ENCODE peak calls at places on chromosomes 1 and 21, in six cellular contexts. O is HT1080; E is activated CD8-positive, alpha-beta memory T cell treated with anti-CD3 and anti-CD28 coated beads for 24 hours; Q is mesenteric fat pad; K is putamen; G is left ventricle myocardium inferior. S is an unnamed sample.

GRCh38 chr1:169928438-169929209 is 34.9 kb upstream of the SCYL3 start:
- DNase-seq in O (peak), E (no peak), Q (no peak), K (peak), G (no peak), S (no peak)

GRCh38 chr1:25715888-25716287 is 84.1 kb upstream of the SELENON start:
- DNase-seq in O (peak), E (no peak), Q (peak), K (no peak), G (no peak), S (no peak)

GRCh38 chr1:45037456-45037855 is 25.4 kb downstream of the UROD start:
- DNase-seq in O (no peak), E (no peak), Q (no peak), K (no peak), G (no peak), S (no peak)

GRCh38 chr1:205365945-205366463 is 9.3 kb upstream of the KLHDC8A start:
- DNase-seq in O (peak), E (no peak), Q (peak), K (no peak), G (no peak), S (no peak)

GRCh38 chr1:21843208-21843607 is 31.1 kb downstream of the LDLRAD2 start:
- DNase-seq in O (no peak), E (no peak), Q (no peak), K (no peak), G (no peak), S (no peak)

GRCh38 chr1:237470712-237471310 is 419.9 kb downstream of the ZP4 start:
- DNase-seq in O (peak), E (no peak), Q (no peak), K (no peak), G (peak), S (no peak)

GRCh38 chr1:93585059-93585966 is 96.3 kb downstream of the BCAR3 start:
- DNase-seq in O (no peak), E (no peak), Q (peak), K (no peak), G (peak), S (no peak)

GRCh38 chr1:50348449-50349241 is 74.6 kb downstream of the DMRTA2 start:
- DNase-seq in O (peak), E (no peak), Q (no peak), K (peak), G (no peak), S (no peak)

GRCh38 chr21:25708467-25709065 is 26.1 kb downstream of the ATP5PF start:
- DNase-seq in O (no peak), E (peak), Q (no peak), K (peak), G (no peak), S (no peak)

GRCh38 chr1:154716012-154716411 is 108.0 kb upstream of the ADAR start:
- DNase-seq in O (no peak), E (no peak), Q (no peak), K (no peak), G (no peak), S (no peak)

GRCh38 chr1:223726380-223727001 is 14.2 kb downstream of the CAPN2 start:
- DNase-seq in O (peak), E (peak), Q (no peak), K (no peak), G (peak), S (no peak)

GRCh38 chr1:31567956-31568570 is 8.3 kb upstream of the TINAGL1 start:
- DNase-seq in O (no peak), E (no peak), Q (no peak), K (no peak), G (no peak), S (peak)

GRCh38 chr1:109904105-109904817 is 6.4 kb upstream of the CSF1 start:
- DNase-seq in O (peak), E (no peak), Q (no peak), K (peak), G (no peak), S (no peak)

GRCh38 chr1:175498002-175498401 is 245.4 kb downstream of the TNR start:
- DNase-seq in O (peak), E (no peak), Q (no peak), K (no peak), G (no peak), S (no peak)

GRCh38 chr21:41583274-41583790 is 75.4 kb upstream of the TMPRSS2 start:
- DNase-seq in O (no peak), E (peak), Q (peak), K (no peak), G (no peak), S (peak)

GRCh38 chr1:44730741-44731512 is at the start of gene RNU5D-1:
- DNase-seq in O (peak), E (peak), Q (peak), K (peak), G (peak), S (no peak)

GRCh38 chr1:206658264-206658980 is 23.1 kb downstream of the DYRK3 start:
- DNase-seq in O (no peak), E (peak), Q (no peak), K (no peak), G (peak), S (no peak)

GRCh38 chr1:223109581-223110026 is 33.4 kb downstream of the TLR5 start:
- DNase-seq in O (no peak), E (no peak), Q (no peak), K (no peak), G (no peak), S (no peak)

GRCh38 chr1:89725016-89725380 is 92.1 kb downstream of the LRRC8C start:
- DNase-seq in O (no peak), E (no peak), Q (no peak), K (no peak), G (peak), S (no peak)

GRCh38 chr1:54238353-54239040 is 38.5 kb downstream of the MRPL37 start:
- DNase-seq in O (no peak), E (no peak), Q (no peak), K (no peak), G (no peak), S (no peak)

GRCh38 chr1:6329392-6329791 is 64.2 kb downstream of the ACOT7 start:
- DNase-seq in O (no peak), E (no peak), Q (no peak), K (no peak), G (no peak), S (no peak)

GRCh38 chr1:156281281-156282142 is 1.1 kb downstream of the SMG5 start:
- DNase-seq in O (peak), E (peak), Q (no peak), K (peak), G (peak), S (no peak)

GRCh38 chr1:27074175-27074780 is 61.6 kb upstream of the TENT5B start:
- DNase-seq in O (peak), E (no peak), Q (no peak), K (no peak), G (no peak), S (no peak)

GRCh38 chr1:167328762-167329483 is 108.2 kb downstream of the POU2F1 start:
- DNase-seq in O (no peak), E (no peak), Q (no peak), K (peak), G (no peak), S (no peak)

GRCh38 chr1:165943198-165943597 is 115.8 kb downstream of the UCK2 start:
- DNase-seq in O (no peak), E (no peak), Q (no peak), K (no peak), G (no peak), S (peak)

GRCh38 chr1:30526652-30527345 is 196.6 kb downstream of the MATN1 start:
- DNase-seq in O (no peak), E (peak), Q (peak), K (no peak), G (no peak), S (no peak)

GRCh38 chr1:240706150-240706904 is 94.4 kb upstream of the GREM2 start:
- DNase-seq in O (peak), E (no peak), Q (no peak), K (no peak), G (no peak), S (no peak)

GRCh38 chr1:202286622-202287097 is 55.1 kb downstream of the UBE2T start:
- DNase-seq in O (no peak), E (no peak), Q (no peak), K (no peak), G (peak), S (no peak)

GRCh38 chr1:53359225-53359933 is 31.5 kb upstream of the LRP8 start:
- DNase-seq in O (no peak), E (peak), Q (peak), K (no peak), G (no peak), S (peak)

GRCh38 chr21:38875694-38876492 is 70.2 kb downstream of the ETS2 start:
- DNase-seq in O (peak), E (no peak), Q (no peak), K (no peak), G (no peak), S (no peak)

GRCh38 chr1:15951341-15952153 is 24.4 kb downstream of the ZBTB17 start:
- DNase-seq in O (no peak), E (peak), Q (peak), K (no peak), G (no peak), S (no peak)

GRCh38 chr1:167617100-167617949 is 12.7 kb upstream of the RCSD1 start:
- DNase-seq in O (peak), E (no peak), Q (no peak), K (peak), G (peak), S (no peak)

GRCh38 chr1:85612704-85613361 is 32.3 kb downstream of the CCN1 start:
- DNase-seq in O (peak), E (no peak), Q (no peak), K (no peak), G (no peak), S (no peak)

GRCh38 chr1:27005648-27006496 is 6.8 kb downstream of the TENT5B start:
- DNase-seq in O (no peak), E (no peak), Q (no peak), K (no peak), G (no peak), S (no peak)

GRCh38 chr1:961132-961652 is 808 bp downstream of the KLHL17 start:
- DNase-seq in O (no peak), E (no peak), Q (no peak), K (no peak), G (no peak), S (no peak)

GRCh38 chr1:3625151-3625907 is 514 bp downstream of the TPRG1L start:
- DNase-seq in O (no peak), E (peak), Q (no peak), K (no peak), G (no peak), S (no peak)

S was measured in vagina.